ENCODE peak calls at places on chromosomes 16 and 17, in five cellular contexts. U is cardiac fibroblast, C is cardiac muscle cell, L is GM12864, B is lung. R is an unnamed sample.

GRCh38 chr17:83056583-83057396 is 22.6 kb upstream of the METRNL start:
- DNase-seq in U (no peak), C (no peak), L (no peak), B (no peak), R (peak; percentile 31)

GRCh38 chr17:78762007-78762406 is 20.1 kb downstream of the CYTH1 start:
- DNase-seq in U (peak; percentile 31), C (peak; percentile 29), L (no peak), B (no peak), R (peak; percentile 22)

GRCh38 chr16:89880477-89881367 is 7.3 kb downstream of the TCF25 start:
- DNase-seq in U (no peak), C (no peak), L (no peak), B (no peak), R (no peak)

GRCh38 chr17:31394544-31394943 is 3.1 kb downstream of the RAB11FIP4 start:
- DNase-seq in U (peak; percentile 70), C (peak; percentile 85), L (no peak), B (peak; percentile 46), R (peak; percentile 83)

GRCh38 chr16:24440296-24440695 is 99.1 kb upstream of the RBBP6 start:
- DNase-seq in U (no peak), C (no peak), L (no peak), B (no peak), R (no peak)

GRCh38 chr17:49343273-49343672 is 18.8 kb downstream of the ZNF652 start:
- DNase-seq in U (peak; percentile 49), C (peak; percentile 51), L (no peak), B (no peak), R (peak; percentile 32)

GRCh38 chr16:88377961-88378360 is 4.8 kb upstream of the ZNF469 start:
- DNase-seq in U (no peak), C (no peak), L (no peak), B (no peak), R (no peak)

GRCh38 chr17:47253541-47254402 is at the start of gene ITGB3:
- DNase-seq in U (peak; percentile 79), C (peak; percentile 86), L (no peak), B (peak; percentile 72), R (peak; percentile 71)

GRCh38 chr16:3514621-3515020 is 13.8 kb downstream of the CLUAP1 start:
- DNase-seq in U (peak; percentile 64), C (peak; percentile 20), L (no peak), B (no peak), R (peak; percentile 25)

GRCh38 chr16:86661715-86662114 is 83.4 kb downstream of the FOXL1 start:
- DNase-seq in U (peak; percentile 21), C (no peak), L (no peak), B (no peak), R (peak; percentile 51)

GRCh38 chr17:76544916-76545365 is 5.1 kb downstream of the PRCD start:
- DNase-seq in U (no peak), C (no peak), L (no peak), B (no peak), R (no peak)

GRCh38 chr16:66444049-66444481 is 17.0 kb downstream of the BEAN1 start:
- DNase-seq in U (no peak), C (no peak), L (no peak), B (no peak), R (no peak)

GRCh38 chr17:64736804-64737492 is 74.8 kb upstream of the SMURF2 start:
- DNase-seq in U (peak; percentile 85), C (peak; percentile 60), L (no peak), B (no peak), R (peak; percentile 70)

GRCh38 chr16:77574867-77575619 is 140.2 kb upstream of the ADAMTS18 start:
- DNase-seq in U (peak; percentile 65), C (peak; percentile 71), L (no peak), B (peak; percentile 36), R (peak; percentile 66)

GRCh38 chr16:16086653-16087446 is 136.4 kb downstream of the ABCC6 start:
- DNase-seq in U (no peak), C (no peak), L (no peak), B (no peak), R (no peak)

GRCh38 chr17:35596530-35597233 is 9.6 kb downstream of the AP2B1 start:
- DNase-seq in U (no peak), C (no peak), L (no peak), B (no peak), R (no peak)

GRCh38 chr16:17076121-17076757 is 394.5 kb downstream of the XYLT1 start:
- DNase-seq in U (no peak), C (no peak), L (peak; percentile 27), B (no peak), R (no peak)

GRCh38 chr16:50304467-50305440 is 38.4 kb downstream of the ADCY7 start:
- DNase-seq in U (no peak), C (no peak), L (no peak), B (no peak), R (no peak)

GRCh38 chr17:66717680-66718079 is 117.2 kb upstream of the CACNG5 start:
- DNase-seq in U (no peak), C (no peak), L (no peak), B (peak; percentile 59), R (no peak)

GRCh38 chr16:25109643-25110042 is 1.9 kb upstream of the LCMT1 start:
- DNase-seq in U (peak; percentile 98), C (peak; percentile 91), L (no peak), B (peak; percentile 48), R (peak; percentile 97)

GRCh38 chr16:81035975-81036750 is 521 bp downstream of the ATMIN start:
- DNase-seq in U (peak; percentile 36), C (peak; percentile 24), L (no peak), B (no peak), R (peak; percentile 33)

GRCh38 chr17:17693253-17693954 is 12.1 kb downstream of the RAI1 start:
- DNase-seq in U (no peak), C (peak; percentile 56), L (no peak), B (peak; percentile 67), R (no peak)

GRCh38 chr16:79329163-79329521 is 271.4 kb downstream of the MAF start:
- DNase-seq in U (no peak), C (no peak), L (no peak), B (no peak), R (no peak)

GRCh38 chr16:58511933-58512815 is 3.1 kb upstream of the SETD6 start:
- DNase-seq in U (peak; percentile 71), C (peak; percentile 72), L (no peak), B (peak; percentile 76), R (peak; percentile 61)

GRCh38 chr17:72555052-72555451 is 434.2 kb downstream of the SOX9 start:
- DNase-seq in U (no peak), C (no peak), L (no peak), B (no peak), R (no peak)

GRCh38 chr16:24635900-24636610 is 93.4 kb upstream of the TNRC6A start:
- DNase-seq in U (peak; percentile 95), C (peak; percentile 98), L (no peak), B (peak; percentile 73), R (peak; percentile 98)

GRCh38 chr16:24700549-24701392 is 28.7 kb upstream of the TNRC6A start:
- DNase-seq in U (peak; percentile 99), C (peak; percentile 99), L (no peak), B (peak; percentile 80), R (peak; percentile 99)

GRCh38 chr16:4372578-4373355 is 1.1 kb downstream of the VASN start:
- DNase-seq in U (peak; percentile 84), C (peak; percentile 64), L (no peak), B (no peak), R (no peak)

GRCh38 chr17:67829331-67829730 is 4.0 kb downstream of the BPTF start:
- DNase-seq in U (no peak), C (no peak), L (peak; percentile 61), B (no peak), R (no peak)

GRCh38 chr16:84874983-84875382 is 55.2 kb downstream of the CRISPLD2 start:
- DNase-seq in U (no peak), C (no peak), L (no peak), B (no peak), R (no peak)
- H3K4me3 ChIP-seq in U (no peak overlapping the region), C (no peak overlapping the region), L (no peak overlapping the region), B (no peak overlapping the region), R (no peak overlapping the region)

DNA sequence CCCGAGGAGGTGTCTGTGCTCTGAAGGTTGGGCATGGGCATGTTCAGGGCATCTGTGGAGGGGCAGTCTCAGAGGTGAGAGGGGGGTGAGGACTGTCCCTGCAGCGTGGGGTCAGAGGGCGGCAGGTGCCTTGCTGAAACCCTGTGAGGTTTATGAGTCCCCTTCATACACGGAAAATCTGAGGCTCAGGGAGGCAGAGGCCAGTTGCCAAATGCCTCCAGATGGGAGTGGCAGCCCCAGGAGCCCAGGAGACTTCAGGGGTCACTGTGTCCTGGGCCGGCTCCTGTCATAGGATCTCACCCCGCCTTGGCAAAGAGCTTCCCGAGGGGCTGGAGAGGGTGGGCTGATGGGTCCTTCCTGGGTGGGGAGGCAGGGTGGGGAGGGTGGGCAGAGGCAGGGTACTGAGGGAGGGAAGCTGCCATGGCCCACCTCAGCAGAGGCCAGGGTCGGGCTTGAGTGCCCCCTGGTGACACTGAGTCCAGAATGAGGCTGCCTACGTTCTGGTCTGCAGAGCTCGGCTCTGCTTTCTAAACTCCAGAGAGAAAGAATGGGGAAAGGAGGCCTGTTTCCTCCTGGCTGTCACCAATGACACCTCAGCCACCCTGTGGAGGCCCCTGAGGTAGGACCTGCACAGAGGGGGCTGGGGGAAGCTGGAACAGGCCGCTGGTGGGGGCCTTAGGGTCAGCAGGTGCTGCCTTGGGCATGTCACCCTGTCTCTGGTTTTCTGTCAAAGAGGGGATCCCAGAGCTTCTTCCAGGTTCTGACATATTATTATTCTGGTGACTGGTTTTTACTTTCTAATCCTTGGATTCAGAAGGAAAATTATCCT is 1.1 kb downstream of the LGALS9 start:
- DNase-seq in U (no peak), C (no peak), L (no peak), B (no peak), R (no peak)
- TF ChIP-seq CTCF in U (no peak), C (no peak), L (peak; percentile 33), B (no peak), R (no peak)

GRCh38 chr16:31216552-31217530 is at the start of gene PYDC1:
- DNase-seq in U (no peak), C (no peak), L (no peak), B (no peak), R (no peak)

GRCh38 chr16:31214705-31215286 is 877 bp downstream of the TRIM72 start:
- DNase-seq in U (no peak), C (no peak), L (no peak), B (no peak), R (no peak)

GRCh38 chr16:31215287-31216115 is 1.4 kb downstream of the PYDC1 start:
- DNase-seq in U (peak; percentile 51), C (peak; percentile 77), L (no peak), B (peak; percentile 56), R (peak; percentile 64)

GRCh38 chr16:31213877-31214704 is at the start of gene TRIM72:
- DNase-seq in U (no peak), C (no peak), L (no peak), B (no peak), R (no peak)

GRCh38 chr16:31216116-31216469 is 842 bp downstream of the PYDC1 start:
- DNase-seq in U (no peak), C (no peak), L (no peak), B (no peak), R (no peak)
- H3K4me3 ChIP-seq in U (no peak overlapping the region), C (peak overlapping the region; percentile 40), L (no peak overlapping the region), B (no peak overlapping the region), R (no peak overlapping the region)

GRCh38 chr16:75097941-75098897 is 18.4 kb downstream of the LDHD start:
- DNase-seq in U (no peak), C (no peak), L (no peak), B (peak; percentile 60), R (no peak)

GRCh38 chr16:75099075-75099667 is 17.4 kb downstream of the LDHD start:
- DNase-seq in U (no peak), C (no peak), L (no peak), B (no peak), R (no peak)

GRCh38 chr16:75097191-75097761 is 19.3 kb downstream of the LDHD start:
- DNase-seq in U (no peak), C (no peak), L (no peak), B (no peak), R (no peak)

GRCh38 chr16:75102595-75102994 is 14.0 kb downstream of the LDHD start:
- DNase-seq in U (no peak), C (no peak), L (no peak), B (no peak), R (no peak)

GRCh38 chr16:75099738-75100615 is 16.6 kb downstream of the LDHD start:
- DNase-seq in U (no peak), C (no peak), L (no peak), B (no peak), R (no peak)
- TF ChIP-seq CTCF in U (no peak), C (no peak), L (no peak), B (no peak), R (no peak)